ENCODE peak calls at places on chromosomes 2 and 18, in nine cellular contexts. N is BE2C, W is WERI-Rb-1, E is fibroblast of lung, H is HFF-Myc, T is epithelial cell of esophagus, R is right atrium auricular region, U is testis, Z is heart left ventricle. J is an unnamed sample.

GRCh38 chr2:223993634-223994232 is 36.5 kb downstream of the MRPL44 start:
- DNase-seq in U (peak), E (peak), N (peak), Z (peak), R (peak), W (peak), H (peak), T (peak), J (peak)

GRCh38 chr2:222959358-222959757 is 92.6 kb upstream of the KCNE4 start:
- DNase-seq in U (no peak), E (peak), H (peak), N (no peak), T (peak), W (no peak), Z (no peak), R (no peak), J (peak)

GRCh38 chr2:191601060-191601459 is 76.9 kb upstream of the NABP1 start:
- DNase-seq in E (no peak), U (no peak), R (no peak), Z (no peak), W (no peak), T (no peak), N (no peak), H (no peak), J (no peak)

GRCh38 chr2:186542002-186542401 is 47.9 kb upstream of the ITGAV start:
- DNase-seq in U (no peak), T (peak), Z (no peak), N (no peak), E (no peak), H (no peak), R (no peak), W (no peak), J (no peak)

GRCh38 chr2:9114457-9114856 is 92.2 kb upstream of the ASAP2 start:
- DNase-seq in U (no peak), N (no peak), Z (no peak), H (no peak), R (no peak), E (no peak), T (peak), W (no peak), J (no peak)

GRCh38 chr2:85259101-85259590 is 68.6 kb downstream of the TGOLN2 start:
- DNase-seq in T (peak), H (no peak), E (peak), W (no peak), R (no peak), N (no peak), U (no peak), Z (no peak), J (peak)

GRCh38 chr2:134307334-134307733 is 53.5 kb downstream of the MGAT5 start:
- DNase-seq in Z (no peak), U (no peak), R (no peak), H (no peak), N (no peak), W (no peak), E (no peak), T (no peak), J (peak)

GRCh38 chr2:165697727-165698620 is 96.1 kb downstream of the GALNT3 start:
- DNase-seq in R (no peak), U (no peak), E (no peak), Z (no peak), T (no peak), W (no peak), N (no peak), H (no peak), J (no peak)

DNA sequence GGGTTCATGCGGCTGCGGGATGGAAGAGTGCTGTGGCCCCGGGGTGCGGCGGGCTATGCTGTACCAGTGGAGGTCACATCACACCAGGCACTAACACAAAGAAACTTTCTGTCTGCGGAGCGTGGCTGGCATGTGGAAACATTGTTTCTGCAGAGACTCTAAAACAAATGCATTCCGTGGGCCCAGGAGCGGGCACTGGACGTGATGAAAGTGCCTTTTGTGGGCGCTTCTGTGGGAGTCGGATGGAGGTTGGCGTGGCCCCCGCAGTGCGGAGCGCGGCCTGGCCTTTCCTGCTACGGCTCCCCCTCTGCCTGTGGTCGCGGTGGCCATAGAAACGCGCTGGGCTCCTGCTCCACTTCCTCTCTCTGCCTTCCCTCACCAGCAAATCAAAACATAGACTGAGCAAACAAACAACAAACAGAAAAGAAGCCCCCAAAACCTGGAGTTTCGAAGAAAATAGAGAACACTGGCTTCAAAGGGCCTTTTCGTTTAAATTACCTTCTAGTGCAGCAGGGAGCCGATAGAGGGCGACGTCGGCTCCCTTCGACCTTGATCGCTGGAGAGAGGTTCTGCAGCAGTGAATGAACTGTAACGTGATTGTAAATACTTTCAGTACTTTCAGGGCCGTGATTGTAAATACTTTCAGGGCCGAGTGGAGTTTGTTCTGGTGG is 51.4 kb downstream of the KIF5C start:
- DNase-seq in R (no peak), W (peak), E (peak), T (peak), N (peak), U (peak), Z (peak), H (no peak), J (no peak)
- H3K4me3 ChIP-seq in R (peak), W (no peak), E (no peak), T (no peak), N (no peak), U (peak), Z (no peak), H (no peak), J (no peak)

DNA sequence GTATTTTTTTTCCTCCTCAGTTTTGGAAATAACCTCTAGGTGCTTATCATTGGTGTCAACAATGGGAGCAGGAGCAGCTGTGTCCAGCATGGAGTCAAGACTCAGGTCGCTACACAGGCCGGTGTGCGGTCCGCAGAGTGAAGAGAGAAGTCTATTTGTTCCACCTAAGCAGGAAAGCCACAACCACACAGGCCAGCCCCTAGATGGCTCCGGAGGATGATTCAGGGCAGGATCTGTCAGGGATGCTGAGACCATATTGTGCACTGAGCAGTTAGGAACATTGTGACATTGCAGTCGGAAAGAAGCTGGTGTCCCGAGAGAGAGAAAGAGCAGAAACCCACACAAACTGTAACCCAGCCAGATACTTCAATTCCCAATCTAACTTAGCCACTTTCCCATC is 136.9 kb downstream of the GAREM1 start:
- DNase-seq in R (no peak), N (no peak), T (peak), E (peak), Z (no peak), U (no peak), W (no peak), H (no peak), J (no peak)
- TF ChIP-seq CTCF in R (no peak), N (no peak), T (peak), E (no peak), Z (peak), U (no peak), W (no peak), H (no peak), J (no peak)

DNA sequence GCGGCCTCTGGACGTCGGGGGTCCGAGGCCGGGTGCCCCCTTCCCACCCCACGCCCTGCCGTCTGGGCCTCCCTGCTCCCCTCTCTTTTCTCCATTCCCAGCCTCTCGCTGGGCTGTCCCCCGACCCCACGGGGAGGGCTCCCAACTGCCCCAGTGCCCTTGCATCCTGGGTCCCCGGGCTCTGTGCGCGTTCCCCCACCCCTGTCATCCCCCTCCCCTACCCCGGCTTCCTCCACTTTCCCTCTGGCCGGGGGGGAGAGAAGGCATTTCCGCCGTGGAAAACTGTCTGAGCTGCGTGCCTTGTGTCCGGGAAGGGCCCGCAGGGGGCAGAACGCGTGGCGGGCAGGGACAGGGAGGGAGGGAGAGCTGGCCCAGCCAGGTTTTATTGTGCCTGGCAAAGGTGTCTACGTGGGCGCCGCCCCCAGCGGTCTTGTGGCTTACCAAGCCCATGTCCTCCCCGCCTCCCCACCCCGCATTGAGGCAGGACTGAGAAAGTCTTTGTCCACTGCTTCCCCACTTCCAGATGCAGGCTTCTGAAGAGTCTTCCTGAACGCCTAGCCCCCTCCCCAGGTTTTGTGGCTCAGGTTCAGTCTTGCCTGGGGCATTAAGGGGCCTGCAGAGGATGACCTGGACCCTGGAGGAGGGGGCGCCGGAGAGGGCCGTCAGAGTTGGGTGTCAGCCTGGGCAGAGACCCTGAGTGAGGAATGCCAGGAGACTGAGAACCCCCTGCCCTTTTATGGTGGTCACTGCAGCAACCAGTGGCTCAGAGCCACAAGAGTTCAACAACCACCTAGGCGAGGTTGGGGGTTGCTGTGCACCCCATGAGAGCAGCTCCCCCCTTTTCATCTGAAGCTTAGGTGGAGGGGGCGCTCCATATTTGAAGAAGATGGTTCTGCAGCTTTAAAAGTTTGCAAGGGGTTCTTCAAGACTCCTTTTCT is 1.3 kb downstream of the ITM2C start:
- DNase-seq in U (peak), H (no peak), R (no peak), N (peak), T (no peak), Z (no peak), W (peak), E (no peak), J (no peak)
- H3K4me3 ChIP-seq in U (peak), H (peak), R (peak), N (peak), T (no peak), Z (peak), W (peak), E (peak), J (peak)

GRCh38 chr2:43024515-43024962 is 201.9 kb downstream of the ZFP36L2 start:
- DNase-seq in E (peak), Z (peak), T (peak), U (peak), R (no peak), H (no peak), N (peak), W (peak), J (peak)
- TF ChIP-seq CTCF in E (peak), Z (peak), T (peak), U (peak), R (peak), H (peak), N (peak), W (peak), J (peak)

GRCh38 chr18:5895300-5895885 is at the start of gene TMEM200C:
- DNase-seq in H (no peak), T (no peak), E (peak), N (no peak), U (peak), Z (no peak), W (peak), R (no peak), J (no peak)
- H3K4me3 ChIP-seq in H (no peak), T (no peak), E (peak), N (no peak), U (peak), Z (peak), W (peak), R (peak), J (peak)

GRCh38 chr2:174157048-174157447 is 91.3 kb downstream of the OLA1 start:
- DNase-seq in R (no peak), U (no peak), E (no peak), W (no peak), N (no peak), T (no peak), Z (no peak), H (no peak), J (no peak)

GRCh38 chr2:174161490-174161889 is 86.8 kb downstream of the OLA1 start:
- DNase-seq in W (no peak), U (no peak), E (no peak), T (no peak), N (no peak), R (no peak), Z (no peak), H (no peak), J (no peak)

GRCh38 chr2:174153757-174154680 is 94.3 kb downstream of the OLA1 start:
- DNase-seq in Z (no peak), W (no peak), H (peak), N (no peak), T (peak), R (no peak), E (peak), U (peak), J (peak)

GRCh38 chr2:174158003-174158402 is 90.3 kb downstream of the OLA1 start:
- DNase-seq in W (peak), E (peak), U (peak), T (peak), H (no peak), Z (no peak), N (peak), R (no peak), J (no peak)
- TF ChIP-seq CTCF in W (peak), E (peak), U (peak), T (peak), H (peak), Z (peak), N (peak), R (no peak), J (peak)

GRCh38 chr2:130728007-130728454 is 839 bp upstream of the GPR148 start:
- DNase-seq in T (peak), U (peak), E (peak), H (no peak), W (no peak), Z (no peak), N (no peak), R (no peak), J (no peak)

GRCh38 chr2:130728549-130729310 is at the start of gene GPR148:
- DNase-seq in T (no peak), E (no peak), H (no peak), Z (no peak), U (no peak), N (no peak), W (peak), R (no peak), J (no peak)

GRCh38 chr2:130729311-130730299 is 735 bp downstream of the GPR148 start:
- DNase-seq in H (no peak), W (no peak), T (no peak), E (no peak), R (no peak), Z (no peak), N (no peak), U (no peak), J (no peak)

GRCh38 chr2:130726614-130727180 is 2.2 kb upstream of the GPR148 start:
- DNase-seq in T (no peak), E (no peak), W (no peak), R (no peak), U (no peak), H (no peak), N (no peak), Z (no peak), J (no peak)

GRCh38 chr2:130727286-130727924 is 1.5 kb upstream of the GPR148 start:
- DNase-seq in R (peak), H (peak), Z (peak), T (peak), U (peak), W (peak), E (peak), N (peak), J (peak)
- H3K4me3 ChIP-seq in R (peak), H (peak), Z (peak), T (peak), U (peak), W (peak), E (peak), N (peak), J (peak)

DNA sequence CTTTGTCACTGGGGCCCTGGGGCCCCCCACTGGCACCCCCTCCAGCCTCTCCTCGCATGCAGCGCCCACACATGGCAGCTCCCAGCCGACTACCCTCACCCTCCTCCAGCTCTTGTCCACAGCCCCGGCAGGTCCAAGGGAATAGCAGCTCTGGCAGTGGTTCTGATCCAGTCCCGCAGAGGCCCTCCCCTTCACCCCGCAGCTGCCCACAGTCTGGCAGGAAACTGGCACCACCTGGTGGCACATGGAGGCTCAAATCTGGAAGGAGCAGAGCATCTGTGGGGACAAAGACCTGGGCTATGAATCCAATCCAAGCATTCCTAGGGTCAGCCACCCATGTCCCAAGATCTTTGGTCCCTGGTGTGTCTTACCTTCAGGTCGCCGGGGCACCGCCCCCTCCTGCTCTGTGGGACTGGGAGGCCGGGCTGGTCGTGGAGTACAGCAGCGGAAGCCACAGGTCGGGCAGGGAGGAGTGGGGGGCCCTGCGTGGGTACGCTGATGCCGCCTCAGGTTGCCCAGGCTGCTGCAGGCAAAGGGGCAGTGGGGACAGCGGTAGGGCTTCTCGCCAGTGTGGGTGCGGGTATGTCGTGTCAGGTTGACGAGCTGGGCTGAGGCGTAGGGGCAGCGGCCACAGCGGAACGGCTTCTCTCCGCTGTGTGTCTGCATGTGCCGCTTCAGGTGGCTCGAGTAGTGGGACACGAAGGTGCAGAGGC is 2.3 kb downstream of the ZNF513 start:
- DNase-seq in E (no peak), N (no peak), U (no peak), W (peak), R (no peak), Z (no peak), T (peak), H (no peak), J (no peak)
- TF ChIP-seq CTCF in E (no peak), N (peak), U (no peak), W (peak), R (no peak), Z (peak), T (peak), H (peak), J (no peak)

DNA sequence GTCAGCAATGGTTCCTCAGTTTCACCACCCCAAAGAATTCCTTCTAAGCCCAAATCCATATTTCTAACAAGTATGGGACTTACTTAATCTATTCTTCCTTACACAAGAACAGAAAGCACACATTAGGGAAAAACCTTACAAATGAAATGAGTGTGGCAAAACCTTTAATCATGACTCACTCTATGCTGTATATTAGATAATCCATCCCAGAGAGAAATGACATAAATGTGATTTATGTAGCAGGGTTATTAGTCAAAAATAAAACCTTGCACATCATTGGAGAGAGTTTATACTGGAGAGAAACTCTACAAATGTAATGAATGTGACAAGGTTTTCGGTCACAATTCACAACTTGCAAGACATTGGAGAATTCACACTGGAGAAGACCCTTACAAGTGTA is 79.0 kb downstream of the RAB31 start:
- DNase-seq in E (no peak), Z (no peak), H (no peak), U (no peak), R (no peak), W (no peak), T (no peak), N (no peak), J (no peak)
- H3K4me3 ChIP-seq in E (no peak), Z (no peak), H (no peak), U (no peak), R (no peak), W (no peak), T (no peak), N (no peak), J (no peak)